ENCODE peak calls at places on chromosomes 13 and 19, in seven cellular contexts. R is WERI-Rb-1, I is OCI-LY7, S is left ventricle myocardium inferior, O is fibroblast of mammary gland, T is sigmoid colon, A is ovary. U is an unnamed sample.

GRCh38 chr13:101575591-101575990 is 123.1 kb downstream of the ITGBL1 start:
- DNase-seq in R (no peak), I (no peak), S (no peak), O (peak; percentile 43), T (no peak), A (no peak), U (peak; percentile 31)

GRCh38 chr19:40257096-40257517 is 28.0 kb downstream of the AKT2 start:
- DNase-seq in R (no peak), I (no peak), S (peak; percentile 58), O (no peak), T (no peak), A (no peak), U (no peak)

GRCh38 chr13:78100481-78100880 is 181.8 kb upstream of the EDNRB start:
- DNase-seq in R (no peak), I (no peak), S (no peak), O (peak; percentile 64), T (no peak), A (no peak), U (no peak)

GRCh38 chr19:1221141-1221903 is 15.7 kb downstream of the STK11 start:
- DNase-seq in R (peak; percentile 78), I (no peak), S (peak; percentile 79), O (peak; percentile 65), T (peak; percentile 83), A (peak; percentile 66), U (peak; percentile 51)

GRCh38 chr19:5017235-5017634 is 48.3 kb downstream of the KDM4B start:
- DNase-seq in R (no peak), I (no peak), S (no peak), O (peak; percentile 40), T (no peak), A (no peak), U (no peak)

GRCh38 chr13:110826861-110827672 is 87.8 kb downstream of the ANKRD10 start:
- DNase-seq in R (no peak), I (no peak), S (no peak), O (no peak), T (no peak), A (no peak), U (no peak)

GRCh38 chr13:106318941-106319411 is 216.5 kb downstream of the EFNB2 start:
- DNase-seq in R (no peak), I (no peak), S (no peak), O (peak; percentile 91), T (no peak), A (no peak), U (peak; percentile 79)

GRCh38 chr13:87356314-87356713 is 314.9 kb upstream of the SLITRK5 start:
- DNase-seq in R (no peak), I (no peak), S (no peak), O (no peak), T (no peak), A (no peak), U (no peak)

GRCh38 chr13:102702965-102703720 is 8.3 kb upstream of the METTL21C start:
- DNase-seq in R (no peak), I (no peak), S (no peak), O (no peak), T (no peak), A (no peak), U (peak; percentile 25)

GRCh38 chr13:23707674-23708073 is 137.5 kb downstream of the TNFRSF19 start:
- DNase-seq in R (peak; percentile 50), I (no peak), S (no peak), O (peak; percentile 64), T (no peak), A (no peak), U (peak; percentile 57)

GRCh38 chr19:46732966-46733692 is 12.7 kb upstream of the FKRP start:
- DNase-seq in R (no peak), I (no peak), S (no peak), O (peak; percentile 50), T (no peak), A (no peak), U (no peak)

GRCh38 chr13:64935441-64935840 is 2294.7 kb downstream of the PCDH9 start:
- DNase-seq in R (no peak), I (no peak), S (no peak), O (no peak), T (no peak), A (no peak), U (no peak)

GRCh38 chr19:45507864-45508680 is 793 bp downstream of the VASP start:
- DNase-seq in R (peak; percentile 89), I (peak; percentile 73), S (no peak), O (no peak), T (peak; percentile 89), A (peak; percentile 65), U (peak; percentile 31)

GRCh38 chr19:17473041-17473440 is 2.7 kb downstream of the SLC27A1 start:
- DNase-seq in R (peak; percentile 30), I (no peak), S (no peak), O (peak; percentile 87), T (no peak), A (no peak), U (peak; percentile 70)

GRCh38 chr13:113491418-113491883 is 940 bp upstream of the DCUN1D2 start:
- DNase-seq in R (peak; percentile 69), I (no peak), S (peak; percentile 45), O (peak; percentile 24), T (no peak), A (peak; percentile 42), U (peak; percentile 17)

GRCh38 chr19:45865269-45865948 is 1.3 kb downstream of the FOXA3 start:
- DNase-seq in R (no peak), I (no peak), S (no peak), O (no peak), T (no peak), A (no peak), U (no peak)

GRCh38 chr13:93244918-93245280 is 18.3 kb downstream of the GPC6 start:
- DNase-seq in R (no peak), I (no peak), S (no peak), O (peak; percentile 74), T (no peak), A (no peak), U (peak; percentile 68)

GRCh38 chr19:36686365-36687213 is 823 bp upstream of the ZNF567 start:
- DNase-seq in R (no peak), I (no peak), S (no peak), O (peak; percentile 16), T (no peak), A (peak; percentile 11), U (peak; percentile 14)

GRCh38 chr13:42494157-42494556 is 79.8 kb upstream of the TNFSF11 start:
- DNase-seq in R (no peak), I (no peak), S (no peak), O (no peak), T (no peak), A (no peak), U (no peak)

GRCh38 chr13:74644239-74644638 is 510.0 kb upstream of the KLF12 start:
- DNase-seq in R (no peak), I (no peak), S (no peak), O (peak; percentile 62), T (no peak), A (no peak), U (peak; percentile 76)

GRCh38 chr13:40445557-40445990 is 220.9 kb downstream of the FOXO1 start:
- DNase-seq in R (peak; percentile 10), I (peak; percentile 100), S (peak; percentile 42), O (peak; percentile 49), T (no peak), A (no peak), U (peak; percentile 80)

GRCh38 chr19:3578390-3578789 is 5.6 kb downstream of the HMG20B start:
- DNase-seq in R (no peak), I (no peak), S (no peak), O (no peak), T (no peak), A (no peak), U (no peak)

GRCh38 chr13:111948811-111949210 is 118.1 kb upstream of the SOX1 start:
- DNase-seq in R (no peak), I (no peak), S (no peak), O (no peak), T (no peak), A (no peak), U (no peak)

GRCh38 chr19:3121821-3122511 is 13.9 kb upstream of the GNA15 start:
- DNase-seq in R (no peak), I (no peak), S (no peak), O (no peak), T (no peak), A (no peak), U (no peak)

GRCh38 chr13:39401091-39401647 is 201.8 kb downstream of the LHFPL6 start:
- DNase-seq in R (no peak), I (no peak), S (no peak), O (no peak), T (no peak), A (no peak), U (no peak)
- H3K4me3 ChIP-seq in R (no peak overlapping the region), I (no peak overlapping the region), S (no peak overlapping the region), O (no peak overlapping the region), T (no peak overlapping the region), A (no peak overlapping the region), U (no peak overlapping the region)

GRCh38 chr19:52592301-52592700 is 22.2 kb downstream of the ZNF701 start:
- DNase-seq in R (no peak), I (no peak), S (no peak), O (no peak), T (no peak), A (no peak), U (no peak)
- TF ChIP-seq CTCF in R (no peak), I (peak; percentile 33), S (no peak), O (peak; percentile 21), T (no peak), A (no peak), U (peak; percentile 12)

DNA sequence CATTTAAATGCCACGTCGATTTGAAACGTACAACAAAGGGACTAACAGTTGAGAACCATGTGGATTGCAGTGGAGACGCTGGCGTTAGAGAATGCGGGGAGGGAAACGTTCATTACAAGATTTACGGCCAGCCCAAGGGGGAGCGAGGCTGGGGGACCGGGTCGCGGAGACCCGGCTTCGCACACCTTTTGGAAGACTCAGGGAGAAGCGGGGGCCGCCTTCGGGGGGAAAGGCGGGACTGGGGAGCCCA is 20.8 kb upstream of the OR10H1 start:
- DNase-seq in R (no peak), I (peak; percentile 50), S (no peak), O (peak; percentile 3), T (no peak), A (no peak), U (peak; percentile 14)
- H3K4me3 ChIP-seq in R (peak overlapping the region; percentile 52), I (peak overlapping the region; percentile 82), S (peak overlapping the region; percentile 93), O (peak overlapping the region; percentile 72), T (peak overlapping the region; percentile 58), A (peak overlapping the region; percentile 76), U (peak overlapping the region; percentile 76)

GRCh38 chr13:44241638-44242037 is 132.0 kb upstream of the SERP2 start:
- DNase-seq in R (no peak), I (no peak), S (no peak), O (no peak), T (no peak), A (no peak), U (no peak)
- TF ChIP-seq CTCF in R (no peak), I (no peak), S (peak; percentile 30), O (no peak), T (no peak), A (no peak), U (no peak)